ENCODE peak calls at places on chromosomes 16 and 17, in seven cellular contexts. C is fibroblast of pulmonary artery; A is GOT3; E is HEK293T; P is activated naive CD8-positive, alpha-beta T cell treated with anti-CD3 and anti-CD28 coated beads, Interleukin-2, amount 50 U/mL, for 24 hours; Y is ACHN; L is GM10248. R is an unnamed sample.

GRCh38 chr17:77581480-77581879 is 377.0 kb upstream of the TNRC6C start:
- DNase-seq in C (peak), L (no peak), E (no peak), Y (peak), A (no peak), P (no peak), R (peak)

GRCh38 chr16:73172621-73173312 is 124.8 kb upstream of the ZFHX3 start:
- DNase-seq in E (peak), P (no peak), L (no peak), Y (no peak), A (peak), C (peak), R (peak)

GRCh38 chr16:27311897-27312303 is 1.9 kb upstream of the IL4R start:
- DNase-seq in P (no peak), Y (no peak), C (no peak), A (no peak), E (no peak), L (no peak), R (no peak)

GRCh38 chr16:84557504-84557903 is 53.0 kb upstream of the MEAK7 start:
- DNase-seq in A (no peak), P (no peak), Y (no peak), C (no peak), E (no peak), L (no peak), R (peak)

GRCh38 chr17:31002047-31002446 is 31.2 kb downstream of the RNF135 start:
- DNase-seq in E (no peak), Y (no peak), A (no peak), P (no peak), L (no peak), C (no peak), R (no peak)

GRCh38 chr17:78496311-78496710 is 80.9 kb downstream of the DNAH17 start:
- DNase-seq in Y (no peak), C (no peak), A (no peak), L (no peak), E (no peak), P (no peak), R (no peak)

GRCh38 chr17:17467720-17468119 is 9.1 kb upstream of the MED9 start:
- DNase-seq in P (no peak), E (no peak), L (no peak), Y (no peak), A (no peak), C (no peak), R (peak)

GRCh38 chr17:73683788-73684582 is 39.7 kb upstream of the SDK2 start:
- DNase-seq in P (no peak), C (no peak), A (no peak), L (no peak), Y (no peak), E (no peak), R (no peak)

GRCh38 chr16:88478889-88479794 is 26.1 kb downstream of the ZFPM1 start:
- DNase-seq in P (no peak), Y (no peak), L (peak), C (no peak), E (no peak), A (no peak), R (no peak)

R was measured in choroid plexus epithelial cell.